ENCODE peak calls at places on chromosomes 2 and 18, in ten cellular contexts. C is foreskin keratinocyte; F is RWPE1; V is activated CD4-positive, alpha-beta T cell treated with anti-CD3 and anti-CD28 coated beads, Interleukin-2, amount 10 ng/mL, durations not matched to agents 7 days and 5 days; W is naive thymus-derived CD8-positive, alpha-beta T cell; H is endothelial cell; O is fibroblast of lung; L is activated T-cell treated with anti-CD3 and anti-CD28 coated beads for 1 hour; S is GM19239; D is RPMI8226. U is an unnamed sample.

GRCh38 chr2:69305712-69306611 is 81.1 kb downstream of the GFPT1 start:
- DNase-seq in W (no peak), V (no peak), H (peak), D (no peak), C (no peak), S (no peak), O (no peak), L (no peak), F (no peak), U (no peak)

GRCh38 chr2:181517685-181518301 is 60.6 kb downstream of the ITGA4 start:
- DNase-seq in W (no peak), H (no peak), S (no peak), O (no peak), V (no peak), C (peak), F (peak), D (no peak), L (no peak), U (no peak)

GRCh38 chr2:224284134-224284946 is 117.6 kb downstream of the FAM124B start:
- DNase-seq in O (peak), V (peak), W (peak), H (no peak), D (peak), S (peak), F (peak), L (no peak), C (peak), U (peak)

GRCh38 chr18:55337908-55338521 is 250.0 kb downstream of the TCF4 start:
- DNase-seq in D (no peak), O (no peak), F (no peak), S (no peak), W (no peak), V (no peak), H (no peak), C (no peak), L (no peak), U (no peak)

GRCh38 chr2:116917196-116917595 is 897.3 kb upstream of the DDX18 start:
- DNase-seq in W (no peak), L (no peak), V (no peak), S (no peak), F (no peak), D (no peak), O (no peak), H (no peak), C (no peak), U (no peak)

GRCh38 chr18:1062592-1062991 is 157.9 kb downstream of the ADCYAP1 start:
- DNase-seq in V (no peak), D (no peak), L (no peak), C (no peak), S (no peak), O (no peak), F (no peak), W (no peak), H (peak), U (no peak)

GRCh38 chr2:58030789-58031188 is 15.8 kb upstream of the VRK2 start:
- DNase-seq in F (no peak), V (no peak), L (no peak), H (no peak), S (no peak), C (peak), W (no peak), D (no peak), O (no peak), U (no peak)

GRCh38 chr2:219997341-219997851 is 370.0 kb downstream of the SLC4A3 start:
- DNase-seq in W (no peak), D (peak), H (peak), S (no peak), C (peak), L (no peak), O (peak), F (no peak), V (peak), U (no peak)

GRCh38 chr2:84251651-84252278 is 207.3 kb downstream of the SUCLG1 start:
- DNase-seq in D (no peak), F (no peak), W (no peak), S (no peak), H (no peak), O (no peak), L (no peak), C (no peak), V (no peak), U (no peak)

GRCh38 chr2:177748360-177748759 is 324.2 kb downstream of the PDE11A start:
- DNase-seq in V (no peak), H (no peak), S (no peak), F (no peak), O (no peak), D (no peak), C (no peak), W (no peak), L (no peak), U (no peak)

GRCh38 chr2:120681696-120682288 is 53.9 kb upstream of the GLI2 start:
- DNase-seq in L (no peak), O (no peak), C (no peak), W (no peak), V (no peak), S (no peak), H (no peak), F (no peak), D (no peak), U (no peak)

GRCh38 chr2:97819769-97820168 is 106.4 kb downstream of the ZAP70 start:
- DNase-seq in D (no peak), H (no peak), L (no peak), V (no peak), W (no peak), O (no peak), C (no peak), S (no peak), F (no peak), U (no peak)

GRCh38 chr2:119491776-119492525 is 32.3 kb downstream of the SCTR start:
- DNase-seq in F (peak), H (no peak), S (no peak), L (no peak), D (no peak), C (peak), V (no peak), O (peak), W (no peak), U (no peak)

GRCh38 chr2:234469251-234469845 is 27.5 kb downstream of the ARL4C start:
- DNase-seq in L (no peak), H (no peak), W (no peak), D (no peak), O (no peak), F (no peak), C (peak), V (no peak), S (no peak), U (no peak)

GRCh38 chr18:615773-616172 is 19.0 kb downstream of the CLUL1 start:
- DNase-seq in C (no peak), W (no peak), H (no peak), O (no peak), V (no peak), L (no peak), D (no peak), S (no peak), F (no peak), U (no peak)

GRCh38 chr2:19611491-19612332 is 253.3 kb upstream of the OSR1 start:
- DNase-seq in V (no peak), S (no peak), L (no peak), F (peak), W (no peak), O (peak), C (peak), H (no peak), D (no peak), U (no peak)

GRCh38 chr18:22879279-22879678 is 53.8 kb upstream of the RBBP8 start:
- DNase-seq in S (no peak), O (no peak), L (no peak), F (no peak), C (no peak), D (no peak), W (no peak), H (no peak), V (no peak), U (no peak)

GRCh38 chr2:112163541-112163981 is 25.4 kb downstream of the FBLN7 start:
- DNase-seq in O (no peak), F (no peak), S (no peak), H (no peak), C (no peak), V (no peak), D (no peak), L (no peak), W (no peak), U (no peak)

GRCh38 chr2:122329266-122329665 is 573.8 kb downstream of the TSN start:
- DNase-seq in W (no peak), S (no peak), C (no peak), F (no peak), L (no peak), H (no peak), V (no peak), D (no peak), O (no peak), U (no peak)

GRCh38 chr2:151973901-151974199 is 125.0 kb downstream of the CACNB4 start:
- DNase-seq in W (no peak), F (no peak), O (peak), V (no peak), H (peak), C (peak), D (peak), S (no peak), L (no peak), U (no peak)

GRCh38 chr2:6654279-6654678 is 211.4 kb downstream of the CMPK2 start:
- DNase-seq in L (no peak), V (no peak), S (no peak), O (no peak), H (no peak), F (peak), W (no peak), D (no peak), C (no peak), U (no peak)

GRCh38 chr18:3179430-3180089 is 40.2 kb downstream of the MYOM1 start:
- DNase-seq in L (no peak), C (no peak), S (peak), H (no peak), V (no peak), F (no peak), O (no peak), W (no peak), D (peak), U (peak)

GRCh38 chr2:69036926-69037325 is 23.9 kb downstream of the ANTXR1 start:
- DNase-seq in D (no peak), L (no peak), W (no peak), F (no peak), C (no peak), V (no peak), H (no peak), O (peak), S (no peak), U (no peak)

GRCh38 chr2:112006076-112006410 is 49.0 kb upstream of the TMEM87B start:
- DNase-seq in V (no peak), D (no peak), F (peak), L (no peak), O (peak), H (no peak), W (no peak), S (no peak), C (peak), U (no peak)

GRCh38 chr2:226057365-226057764 is 657.9 kb downstream of the NYAP2 start:
- DNase-seq in L (no peak), H (no peak), C (no peak), V (no peak), D (no peak), F (no peak), S (no peak), O (no peak), W (no peak), U (no peak)

GRCh38 chr2:194383404-194383803 is 1273.6 kb upstream of the SLC39A10 start:
- DNase-seq in H (no peak), V (no peak), D (peak), S (no peak), F (no peak), W (no peak), O (peak), C (peak), L (no peak), U (no peak)

GRCh38 chr18:14144628-14144895 is 12.3 kb upstream of the ZNF519 start:
- DNase-seq in O (no peak), D (no peak), C (no peak), W (no peak), S (no peak), V (no peak), L (no peak), F (no peak), H (no peak), U (no peak)

GRCh38 chr2:59630789-59631188 is 922.7 kb downstream of the BCL11A start:
- DNase-seq in O (no peak), W (no peak), C (no peak), V (no peak), D (no peak), S (no peak), F (no peak), L (no peak), H (no peak), U (no peak)

GRCh38 chr18:644395-645004 is 13.0 kb upstream of the TYMS start:
- DNase-seq in L (no peak), V (no peak), W (no peak), H (no peak), C (peak), O (no peak), D (peak), F (no peak), S (no peak), U (no peak)

GRCh38 chr2:127700527-127701192 is 637 bp upstream of the SFT2D3 start:
- DNase-seq in W (no peak), S (peak), D (peak), L (no peak), O (no peak), H (peak), V (no peak), F (peak), C (no peak), U (peak)

GRCh38 chr2:39068757-39069515 is 51.9 kb downstream of the SOS1 start:
- DNase-seq in S (no peak), H (no peak), W (no peak), O (no peak), C (peak), V (no peak), L (no peak), D (no peak), F (peak), U (no peak)

U was measured in germinal center.